ENCODE peak calls at places on chromosomes 4 and X, in seven cellular contexts. T is SK-N-SH, E is HCT116, Y is K562, R is HepG2, F is GM12878, S is H1. D is an unnamed sample.
A peak's percentile ranks its signal among the peaks of the same experiment; 100 is the strongest.

GRCh38 chr4:81650871-81651270 is 179.2 kb upstream of the RASGEF1B start:
- DNase-seq in T (no peak), E (no peak), Y (no peak), R (no peak), F (no peak), S (no peak), D (no peak)

GRCh38 chr4:15526924-15527592 is 57.4 kb downstream of the CC2D2A start:
- DNase-seq in T (no peak), E (no peak), Y (no peak), R (no peak), F (no peak), S (no peak), D (no peak)

GRCh38 chrX:9948406-9948805 is 18.8 kb upstream of the CLDN34 start:
- DNase-seq in T (no peak), E (no peak), Y (no peak), R (no peak), F (no peak), S (no peak), D (no peak)

GRCh38 chrX:101219116-101219839 is at the start of gene DRP2:
- DNase-seq in T (no peak), E (no peak), Y (no peak), R (no peak), F (no peak), S (no peak), D (peak; percentile 36)

GRCh38 chrX:74061879-74062278 is 242.1 kb upstream of the ZCCHC13 start:
- DNase-seq in T (no peak), E (no peak), Y (no peak), R (no peak), F (no peak), S (no peak), D (no peak)

GRCh38 chr4:112167790-112168189 is 22.5 kb downstream of the FAM241A start:
- DNase-seq in T (no peak), E (no peak), Y (no peak), R (no peak), F (no peak), S (no peak), D (no peak)

GRCh38 chr4:146232131-146232722 is 17.9 kb downstream of the REELD1 start:
- DNase-seq in T (no peak), E (no peak), Y (no peak), R (no peak), F (no peak), S (no peak), D (no peak)

GRCh38 chr4:185721190-185721948 is 90.6 kb downstream of the SORBS2 start:
- DNase-seq in T (no peak), E (no peak), Y (no peak), R (peak; percentile 68), F (no peak), S (no peak), D (no peak)

GRCh38 chrX:118346258-118347094 is 570 bp downstream of the WDR44 start:
- DNase-seq in T (peak; percentile 54), E (no peak), Y (peak; percentile 46), R (peak; percentile 7), F (no peak), S (no peak), D (peak; percentile 24)

GRCh38 chr4:7020290-7020689 is 22.9 kb upstream of the TADA2B start:
- DNase-seq in T (no peak), E (no peak), Y (peak; percentile 51), R (no peak), F (no peak), S (no peak), D (no peak)

GRCh38 chr4:16785800-16786527 is 112.5 kb downstream of the LDB2 start:
- DNase-seq in T (no peak), E (no peak), Y (no peak), R (no peak), F (no peak), S (no peak), D (peak; percentile 11)

GRCh38 chr4:7763106-7763505 is 176.6 kb downstream of the AFAP1 start:
- DNase-seq in T (no peak), E (no peak), Y (no peak), R (no peak), F (no peak), S (no peak), D (no peak)

GRCh38 chr4:172962564-172963353 is 205.9 kb upstream of the GALNT7 start:
- DNase-seq in T (no peak), E (no peak), Y (no peak), R (no peak), F (no peak), S (no peak), D (peak; percentile 84)

DNA sequence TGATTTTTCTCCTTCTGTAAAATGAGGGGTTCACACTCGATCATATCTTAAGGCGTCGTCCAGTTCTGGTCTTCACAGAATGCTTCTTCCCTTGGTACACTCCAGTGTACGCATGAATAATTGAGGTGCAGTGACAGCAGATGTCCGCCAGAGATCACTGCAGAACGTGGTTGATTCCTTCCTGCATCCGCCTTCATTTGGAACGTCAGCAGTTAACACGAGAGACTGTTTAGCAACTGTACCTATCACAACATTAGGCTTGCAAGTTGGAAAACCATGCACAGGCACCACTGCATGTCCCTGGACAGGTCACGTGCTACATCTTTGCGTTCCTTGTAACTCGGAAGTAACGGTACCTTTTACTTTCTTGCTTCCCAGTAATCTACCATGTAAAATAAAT is 66.0 kb upstream of the GEMIN8 start:
- DNase-seq in T (peak; percentile 52), E (peak; percentile 57), Y (peak; percentile 30), R (peak; percentile 47), F (peak; percentile 4), S (peak; percentile 7), D (peak; percentile 47)
- TF ChIP-seq MAX in T (no peak), E (peak; percentile 23), Y (no peak), R (no peak), F (no peak), S (no peak), D (no peak)

GRCh38 chr4:159075531-159075932 is 27.3 kb upstream of the RAPGEF2 start:
- DNase-seq in T (no peak), E (no peak), Y (no peak), R (no peak), F (no peak), S (no peak), D (no peak)
- H3K4me2 ChIP-seq in T (no peak overlapping the region), E (no peak overlapping the region), Y (no peak overlapping the region), R (no peak overlapping the region), F (no peak overlapping the region), S (no peak overlapping the region), D (no peak overlapping the region)

GRCh38 chr4:75630932-75631320 is 598 bp upstream of the CDKL2 start:
- DNase-seq in T (no peak), E (no peak), Y (no peak), R (no peak), F (no peak), S (no peak), D (no peak)

GRCh38 chr4:75633846-75634245 is 3.5 kb upstream of the CDKL2 start:
- DNase-seq in T (no peak), E (no peak), Y (no peak), R (no peak), F (no peak), S (no peak), D (no peak)

GRCh38 chr4:75629239-75629638 is 1.1 kb downstream of the CDKL2 start:
- DNase-seq in T (no peak), E (no peak), Y (no peak), R (no peak), F (no peak), S (no peak), D (no peak)

GRCh38 chr4:75634281-75634680 is 4.0 kb upstream of the CDKL2 start:
- DNase-seq in T (no peak), E (no peak), Y (no peak), R (no peak), F (no peak), S (no peak), D (no peak)

GRCh38 chr4:75630174-75630931 is at the start of gene CDKL2:
- DNase-seq in T (peak; percentile 96), E (peak; percentile 81), Y (no peak), R (no peak), F (peak; percentile 37), S (peak; percentile 62), D (peak; percentile 71)
- H2AFZ ChIP-seq in T (peak within 1 kb of the TSS; percentile 98), E (peak within 1 kb of the TSS; percentile 99), Y (no peak within 1 kb of the TSS), R (no peak within 1 kb of the TSS), F (peak within 1 kb of the TSS; percentile 97), S (peak within 1 kb of the TSS; percentile 98), D (peak within 1 kb of the TSS; percentile 94)

DNA sequence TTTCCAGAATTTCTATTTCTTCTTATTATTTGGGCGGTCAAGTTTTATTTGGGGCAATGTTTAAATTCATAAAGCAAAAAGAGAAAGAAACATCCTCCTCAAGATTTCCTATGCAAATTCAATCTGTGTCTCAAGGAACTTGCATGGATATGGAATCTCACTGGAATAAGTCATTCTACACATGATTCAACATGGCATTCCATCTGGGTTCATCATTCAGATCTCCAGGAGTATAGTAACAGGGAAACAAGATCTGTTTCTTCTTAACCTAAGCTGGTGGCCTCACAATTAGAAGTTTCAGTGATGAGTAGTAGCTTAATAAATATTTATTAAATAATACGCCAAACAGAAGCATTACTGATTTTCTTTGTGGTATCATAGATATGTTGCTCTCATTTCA is 19.8 kb downstream of the KLHL34 start:
- DNase-seq in T (no peak), E (no peak), Y (no peak), R (no peak), F (no peak), S (no peak), D (no peak)
- TF ChIP-seq MAX in T (no peak), E (no peak), Y (no peak), R (no peak), F (no peak), S (no peak), D (no peak)

DNA sequence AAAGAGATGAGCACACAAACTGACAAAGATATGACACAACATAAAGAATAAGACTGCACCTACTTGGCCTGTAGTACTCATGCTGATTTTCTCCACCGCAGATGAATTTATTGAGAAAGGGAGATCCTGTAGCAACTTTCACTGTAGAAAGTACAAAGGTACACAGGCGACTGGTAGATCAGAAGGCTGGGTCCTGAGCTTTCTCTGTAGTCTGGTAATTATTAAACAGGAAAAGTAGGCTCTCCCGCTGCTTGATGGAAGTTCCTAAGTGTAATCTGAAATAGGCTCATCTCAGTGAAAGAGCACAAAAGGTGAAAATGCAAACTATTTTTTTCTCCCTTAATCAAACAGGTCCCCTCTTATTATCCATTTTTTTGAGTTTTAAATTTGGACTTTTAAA is at the start of gene ADH6:
- DNase-seq in T (no peak), E (no peak), Y (no peak), R (peak; percentile 90), F (no peak), S (no peak), D (no peak)
- H3K4me2 ChIP-seq in T (no peak within 1 kb of the TSS), E (no peak within 1 kb of the TSS), Y (no peak within 1 kb of the TSS), R (peak within 1 kb of the TSS; percentile 84), F (no peak within 1 kb of the TSS), S (no peak within 1 kb of the TSS), D (no peak within 1 kb of the TSS)

D was measured in endothelial cell of umbilical vein.